ENCODE peak calls at places on chromosome 3, in nine cellular contexts. One of them, this sample, is unnamed.

GRCh38 chr3:131526801-131527347 is 24.1 kb upstream of the MRPL3 start:
- DNase-seq in HL-60: peak; percentile 49
- DNase-seq in small intestine: no peak
- DNase-seq in HuH-7: peak; percentile 68
- DNase-seq in mucosa of gallbladder: no peak
- DNase-seq in adipocyte: peak; percentile 52
- DNase-seq in stimulated activated naive CD8-positive, alpha-beta T cell treated with anti-CD3 and anti-CD28 coated beads, Interleukin-15, Interleukin-2, amounts not matched to agents 100 U/mL and 50 U/mL, for 24 hours: peak; percentile 26
- DNase-seq in CD8-positive, alpha-beta memory T cell: no peak
- DNase-seq in fibroblast of gingiva: peak; percentile 30
- DNase-seq in this sample: no peak

GRCh38 chr3:122797291-122797690 is 2.4 kb downstream of the SLC49A4 start:
- DNase-seq in mucosa of gallbladder: no peak
- DNase-seq in adipocyte: peak; percentile 43
- DNase-seq in stimulated activated naive CD8-positive, alpha-beta T cell treated with anti-CD3 and anti-CD28 coated beads, Interleukin-15, Interleukin-2, amounts not matched to agents 100 U/mL and 50 U/mL, for 24 hours: no peak
- DNase-seq in fibroblast of gingiva: no peak
- DNase-seq in small intestine: peak; percentile 35
- DNase-seq in CD8-positive, alpha-beta memory T cell: no peak
- DNase-seq in HuH-7: no peak
- DNase-seq in HL-60: no peak
- DNase-seq in this sample: no peak

GRCh38 chr3:71064976-71065763 is 518.4 kb downstream of the FOXP1 start:
- DNase-seq in mucosa of gallbladder: peak; percentile 65
- DNase-seq in small intestine: peak; percentile 67
- DNase-seq in HuH-7: peak; percentile 17
- DNase-seq in adipocyte: peak; percentile 69
- DNase-seq in HL-60: peak; percentile 58
- DNase-seq in fibroblast of gingiva: peak; percentile 33
- DNase-seq in stimulated activated naive CD8-positive, alpha-beta T cell treated with anti-CD3 and anti-CD28 coated beads, Interleukin-15, Interleukin-2, amounts not matched to agents 100 U/mL and 50 U/mL, for 24 hours: peak; percentile 64
- DNase-seq in CD8-positive, alpha-beta memory T cell: peak; percentile 76
- DNase-seq in this sample: no peak

GRCh38 chr3:127800508-127800907 is 21.8 kb downstream of the MGLL start:
- DNase-seq in fibroblast of gingiva: no peak
- DNase-seq in mucosa of gallbladder: no peak
- DNase-seq in small intestine: no peak
- DNase-seq in HL-60: peak; percentile 71
- DNase-seq in adipocyte: no peak
- DNase-seq in HuH-7: no peak
- DNase-seq in CD8-positive, alpha-beta memory T cell: no peak
- DNase-seq in stimulated activated naive CD8-positive, alpha-beta T cell treated with anti-CD3 and anti-CD28 coated beads, Interleukin-15, Interleukin-2, amounts not matched to agents 100 U/mL and 50 U/mL, for 24 hours: peak; percentile 11
- DNase-seq in this sample: no peak

GRCh38 chr3:52231502-52232278 is 6.2 kb upstream of the TLR9 start:
- DNase-seq in adipocyte: peak; percentile 75
- DNase-seq in small intestine: peak; percentile 72
- DNase-seq in HL-60: peak; percentile 81
- DNase-seq in stimulated activated naive CD8-positive, alpha-beta T cell treated with anti-CD3 and anti-CD28 coated beads, Interleukin-15, Interleukin-2, amounts not matched to agents 100 U/mL and 50 U/mL, for 24 hours: peak; percentile 95
- DNase-seq in HuH-7: peak; percentile 85
- DNase-seq in CD8-positive, alpha-beta memory T cell: peak; percentile 90
- DNase-seq in fibroblast of gingiva: peak; percentile 28
- DNase-seq in mucosa of gallbladder: peak; percentile 66
- DNase-seq in this sample: no peak

GRCh38 chr3:24440764-24441464 is 53.7 kb downstream of the THRB start:
- DNase-seq in small intestine: peak; percentile 25
- DNase-seq in CD8-positive, alpha-beta memory T cell: no peak
- DNase-seq in stimulated activated naive CD8-positive, alpha-beta T cell treated with anti-CD3 and anti-CD28 coated beads, Interleukin-15, Interleukin-2, amounts not matched to agents 100 U/mL and 50 U/mL, for 24 hours: no peak
- DNase-seq in fibroblast of gingiva: no peak
- DNase-seq in HL-60: no peak
- DNase-seq in mucosa of gallbladder: no peak
- DNase-seq in HuH-7: no peak
- DNase-seq in adipocyte: no peak
- DNase-seq in this sample: no peak

GRCh38 chr3:73324203-73325155 is 263.0 kb downstream of the EBLN2 start:
- DNase-seq in CD8-positive, alpha-beta memory T cell: no peak
- DNase-seq in HL-60: no peak
- DNase-seq in HuH-7: no peak
- DNase-seq in small intestine: no peak
- DNase-seq in adipocyte: no peak
- DNase-seq in mucosa of gallbladder: no peak
- DNase-seq in stimulated activated naive CD8-positive, alpha-beta T cell treated with anti-CD3 and anti-CD28 coated beads, Interleukin-15, Interleukin-2, amounts not matched to agents 100 U/mL and 50 U/mL, for 24 hours: no peak
- DNase-seq in fibroblast of gingiva: peak; percentile 58
- DNase-seq in this sample: no peak

GRCh38 chr3:113712129-113712528 is 15.7 kb upstream of the USF3 start:
- DNase-seq in HL-60: no peak
- DNase-seq in adipocyte: no peak
- DNase-seq in HuH-7: no peak
- DNase-seq in fibroblast of gingiva: no peak
- DNase-seq in small intestine: no peak
- DNase-seq in mucosa of gallbladder: no peak
- DNase-seq in CD8-positive, alpha-beta memory T cell: no peak
- DNase-seq in stimulated activated naive CD8-positive, alpha-beta T cell treated with anti-CD3 and anti-CD28 coated beads, Interleukin-15, Interleukin-2, amounts not matched to agents 100 U/mL and 50 U/mL, for 24 hours: no peak
- DNase-seq in this sample: no peak

GRCh38 chr3:21330293-21330692 is 420.7 kb downstream of the ZNF385D start:
- DNase-seq in stimulated activated naive CD8-positive, alpha-beta T cell treated with anti-CD3 and anti-CD28 coated beads, Interleukin-15, Interleukin-2, amounts not matched to agents 100 U/mL and 50 U/mL, for 24 hours: no peak
- DNase-seq in HL-60: no peak
- DNase-seq in HuH-7: no peak
- DNase-seq in small intestine: peak; percentile 15
- DNase-seq in mucosa of gallbladder: no peak
- DNase-seq in CD8-positive, alpha-beta memory T cell: no peak
- DNase-seq in fibroblast of gingiva: no peak
- DNase-seq in adipocyte: peak; percentile 28
- DNase-seq in this sample: no peak